ENCODE peak calls at places on chromosomes 6 and 20, in seven cellular contexts. One of them, this sample, is unnamed.

GRCh38 chr20:51128198-51128597 is 105.3 kb upstream of the KCNG1 start:
- DNase-seq in PC-3: peak; percentile 95
- DNase-seq in hepatocyte: no peak
- DNase-seq in astrocyte: peak; percentile 88
- DNase-seq in neural progenitor cell: no peak
- DNase-seq in PC-9: no peak
- DNase-seq in GM23338: no peak
- DNase-seq in this sample: peak; percentile 84

GRCh38 chr20:36135821-36136220 is 18.7 kb upstream of the EPB41L1 start:
- DNase-seq in astrocyte: no peak
- DNase-seq in GM23338: no peak
- DNase-seq in neural progenitor cell: no peak
- DNase-seq in PC-9: no peak
- DNase-seq in hepatocyte: no peak
- DNase-seq in PC-3: no peak
- DNase-seq in this sample: no peak

GRCh38 chr6:106163446-106163965 is 77.4 kb downstream of the PRDM1 start:
- DNase-seq in neural progenitor cell: peak; percentile 29
- DNase-seq in PC-3: no peak
- DNase-seq in PC-9: no peak
- DNase-seq in astrocyte: peak; percentile 70
- DNase-seq in GM23338: peak; percentile 50
- DNase-seq in hepatocyte: peak; percentile 28
- DNase-seq in this sample: no peak

GRCh38 chr6:3456794-3457709 is at the start of gene SLC22A23:
- DNase-seq in PC-3: peak; percentile 84
- DNase-seq in PC-9: peak; percentile 83
- DNase-seq in neural progenitor cell: peak; percentile 91
- DNase-seq in GM23338: peak; percentile 78
- DNase-seq in hepatocyte: peak; percentile 87
- DNase-seq in astrocyte: no peak
- DNase-seq in this sample: peak; percentile 60

GRCh38 chr6:63598251-63599036 is 26.2 kb downstream of the LOC128125822 start:
- DNase-seq in PC-9: peak; percentile 66
- DNase-seq in astrocyte: peak; percentile 22
- DNase-seq in neural progenitor cell: peak; percentile 83
- DNase-seq in PC-3: peak; percentile 65
- DNase-seq in hepatocyte: peak; percentile 84
- DNase-seq in GM23338: peak; percentile 87
- DNase-seq in this sample: peak; percentile 69

GRCh38 chr20:10242166-10242565 is 23.5 kb downstream of the SNAP25 start:
- DNase-seq in PC-9: no peak
- DNase-seq in neural progenitor cell: no peak
- DNase-seq in astrocyte: no peak
- DNase-seq in hepatocyte: no peak
- DNase-seq in PC-3: no peak
- DNase-seq in GM23338: no peak
- DNase-seq in this sample: no peak

GRCh38 chr20:58880994-58881752 is 28.7 kb downstream of the GNAS start:
- DNase-seq in neural progenitor cell: no peak
- DNase-seq in PC-9: no peak
- DNase-seq in PC-3: peak; percentile 45
- DNase-seq in hepatocyte: no peak
- DNase-seq in astrocyte: no peak
- DNase-seq in GM23338: no peak
- DNase-seq in this sample: no peak

GRCh38 chr20:44716309-44717106 is 1.3 kb downstream of the CCN5 start:
- DNase-seq in PC-9: no peak
- DNase-seq in PC-3: no peak
- DNase-seq in neural progenitor cell: no peak
- DNase-seq in hepatocyte: no peak
- DNase-seq in astrocyte: no peak
- DNase-seq in GM23338: no peak
- DNase-seq in this sample: peak; percentile 36

GRCh38 chr20:51412991-51413471 is 129.5 kb downstream of the NFATC2 start:
- DNase-seq in neural progenitor cell: no peak
- DNase-seq in hepatocyte: peak; percentile 40
- DNase-seq in GM23338: no peak
- DNase-seq in astrocyte: no peak
- DNase-seq in PC-9: no peak
- DNase-seq in PC-3: no peak
- DNase-seq in this sample: no peak

GRCh38 chr20:57964011-57964862 is 254.4 kb upstream of the PMEPA1 start:
- DNase-seq in PC-9: no peak
- DNase-seq in hepatocyte: no peak
- DNase-seq in astrocyte: no peak
- DNase-seq in PC-3: no peak
- DNase-seq in GM23338: no peak
- DNase-seq in neural progenitor cell: no peak
- DNase-seq in this sample: peak; percentile 11

GRCh38 chr6:31356216-31356945 is 598 bp downstream of the HLA-B start:
- DNase-seq in astrocyte: no peak
- DNase-seq in GM23338: peak; percentile 47
- DNase-seq in hepatocyte: peak; percentile 37
- DNase-seq in PC-3: peak; percentile 9
- DNase-seq in neural progenitor cell: peak; percentile 36
- DNase-seq in PC-9: no peak
- DNase-seq in this sample: peak; percentile 35

GRCh38 chr6:62982951-62983350 is 228.3 kb upstream of the FKBP1C start:
- DNase-seq in PC-3: no peak
- DNase-seq in neural progenitor cell: no peak
- DNase-seq in hepatocyte: no peak
- DNase-seq in GM23338: no peak
- DNase-seq in astrocyte: no peak
- DNase-seq in PC-9: no peak
- DNase-seq in this sample: no peak

GRCh38 chr6:148760568-148761531 is 14.0 kb downstream of the UST start:
- DNase-seq in hepatocyte: peak; percentile 55
- DNase-seq in GM23338: peak; percentile 68
- DNase-seq in neural progenitor cell: peak; percentile 63
- DNase-seq in PC-3: no peak
- DNase-seq in PC-9: peak; percentile 29
- DNase-seq in astrocyte: peak; percentile 92
- DNase-seq in this sample: peak; percentile 53

GRCh38 chr6:150301871-150302800 is 66.7 kb upstream of the IYD start:
- DNase-seq in astrocyte: peak; percentile 82
- DNase-seq in hepatocyte: peak; percentile 38
- DNase-seq in PC-9: peak; percentile 10
- DNase-seq in neural progenitor cell: no peak
- DNase-seq in PC-3: peak; percentile 69
- DNase-seq in GM23338: no peak
- DNase-seq in this sample: peak; percentile 84

GRCh38 chr6:74645108-74645849 is 560.6 kb downstream of the COL12A1 start:
- DNase-seq in astrocyte: no peak
- DNase-seq in hepatocyte: no peak
- DNase-seq in neural progenitor cell: no peak
- DNase-seq in PC-9: no peak
- DNase-seq in GM23338: peak; percentile 20
- DNase-seq in PC-3: no peak
- DNase-seq in this sample: no peak
- TF ChIP-seq EZH2 in astrocyte: no peak
- TF ChIP-seq EZH2 in hepatocyte: no peak
- TF ChIP-seq EZH2 in neural progenitor cell: no peak
- TF ChIP-seq EZH2 in PC-9: no peak
- TF ChIP-seq EZH2 in GM23338: no peak
- TF ChIP-seq EZH2 in PC-3: no peak
- TF ChIP-seq EZH2 in this sample: no peak

DNA sequence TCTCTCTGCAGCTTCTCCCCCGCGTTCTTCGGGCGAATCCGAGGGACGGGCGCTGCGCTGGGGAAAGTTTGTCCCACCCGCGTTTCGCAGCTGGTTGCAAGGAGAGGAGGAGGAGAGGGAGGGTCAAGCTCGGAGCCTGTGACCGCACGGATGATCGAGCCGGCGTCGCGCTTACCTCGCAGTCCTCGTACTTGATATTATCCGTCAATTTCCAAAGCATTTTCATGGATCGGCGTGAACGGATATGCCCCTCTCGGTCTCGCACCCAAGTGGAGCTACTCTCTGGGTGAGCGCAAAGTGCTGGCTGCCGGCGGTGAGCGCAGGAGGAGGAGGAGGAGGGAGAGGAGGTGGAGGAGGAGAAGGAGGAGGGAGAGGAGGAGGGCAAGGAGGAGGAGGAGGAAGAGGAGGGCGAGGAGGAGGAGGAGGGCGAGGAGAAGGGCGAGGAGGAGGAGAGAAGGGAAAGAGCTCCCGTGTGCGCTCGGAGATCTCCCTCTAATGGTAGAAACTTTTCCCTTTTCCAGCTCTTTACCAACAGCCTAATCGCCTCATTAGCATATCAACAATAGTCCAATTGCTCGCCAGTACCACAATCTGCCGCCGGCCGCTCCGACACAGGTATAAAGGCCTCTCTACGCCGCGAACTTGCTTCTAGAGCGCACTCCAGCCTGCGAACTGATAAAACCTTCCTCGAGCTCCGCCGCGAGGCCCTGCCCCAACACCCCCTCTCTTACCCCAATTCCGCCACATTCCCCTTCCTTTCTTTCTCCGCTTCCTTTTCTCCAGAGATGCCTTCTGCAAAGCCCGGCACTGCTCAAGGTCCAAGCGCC is at the start of gene TFAP2A:
- DNase-seq in PC-9: peak; percentile 55
- DNase-seq in PC-3: peak; percentile 91
- DNase-seq in neural progenitor cell: peak; percentile 89
- DNase-seq in astrocyte: peak; percentile 31
- DNase-seq in GM23338: peak; percentile 95
- DNase-seq in hepatocyte: peak; percentile 63
- DNase-seq in this sample: peak; percentile 96
- TF ChIP-seq EZH2 in PC-9: no peak
- TF ChIP-seq EZH2 in PC-3: no peak
- TF ChIP-seq EZH2 in neural progenitor cell: peak; percentile 16
- TF ChIP-seq EZH2 in astrocyte: peak; percentile 21
- TF ChIP-seq EZH2 in GM23338: peak; percentile 94
- TF ChIP-seq EZH2 in hepatocyte: no peak
- TF ChIP-seq EZH2 in this sample: no peak

DNA sequence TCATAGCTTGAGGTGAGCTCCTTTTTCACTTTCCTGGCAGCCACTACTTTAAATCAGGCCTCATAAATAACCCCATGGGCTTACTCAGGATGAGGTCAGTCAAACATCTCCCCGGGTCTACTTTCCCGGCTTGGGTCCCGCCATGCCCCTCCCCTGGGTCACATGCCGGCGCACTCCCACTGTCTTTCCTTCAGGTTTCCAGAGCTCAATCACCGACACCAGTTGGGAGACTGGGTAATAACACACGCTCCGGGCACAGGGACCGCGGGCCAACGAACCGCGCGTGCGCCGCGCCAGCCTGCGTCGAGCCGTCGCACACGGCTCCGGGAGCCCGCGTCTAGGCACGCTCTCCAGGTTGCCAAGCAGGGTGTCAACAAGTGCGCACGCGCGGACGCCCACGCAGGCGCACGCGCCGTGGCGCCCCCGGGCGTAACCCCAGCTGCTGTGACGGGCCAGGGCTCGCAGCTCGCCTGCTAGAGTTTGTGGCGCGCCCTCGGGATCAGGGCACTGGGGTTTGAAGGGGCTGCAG is 31.6 kb downstream of the TFAP2B start:
- DNase-seq in neural progenitor cell: peak; percentile 72
- DNase-seq in hepatocyte: peak; percentile 57
- DNase-seq in PC-3: peak; percentile 40
- DNase-seq in astrocyte: no peak
- DNase-seq in GM23338: peak; percentile 60
- DNase-seq in PC-9: no peak
- DNase-seq in this sample: peak; percentile 6
- TF ChIP-seq EZH2 in neural progenitor cell: peak; percentile 66
- TF ChIP-seq EZH2 in hepatocyte: no peak
- TF ChIP-seq EZH2 in PC-3: no peak
- TF ChIP-seq EZH2 in astrocyte: peak; percentile 28
- TF ChIP-seq EZH2 in GM23338: peak; percentile 80
- TF ChIP-seq EZH2 in PC-9: no peak
- TF ChIP-seq EZH2 in this sample: no peak

DNA sequence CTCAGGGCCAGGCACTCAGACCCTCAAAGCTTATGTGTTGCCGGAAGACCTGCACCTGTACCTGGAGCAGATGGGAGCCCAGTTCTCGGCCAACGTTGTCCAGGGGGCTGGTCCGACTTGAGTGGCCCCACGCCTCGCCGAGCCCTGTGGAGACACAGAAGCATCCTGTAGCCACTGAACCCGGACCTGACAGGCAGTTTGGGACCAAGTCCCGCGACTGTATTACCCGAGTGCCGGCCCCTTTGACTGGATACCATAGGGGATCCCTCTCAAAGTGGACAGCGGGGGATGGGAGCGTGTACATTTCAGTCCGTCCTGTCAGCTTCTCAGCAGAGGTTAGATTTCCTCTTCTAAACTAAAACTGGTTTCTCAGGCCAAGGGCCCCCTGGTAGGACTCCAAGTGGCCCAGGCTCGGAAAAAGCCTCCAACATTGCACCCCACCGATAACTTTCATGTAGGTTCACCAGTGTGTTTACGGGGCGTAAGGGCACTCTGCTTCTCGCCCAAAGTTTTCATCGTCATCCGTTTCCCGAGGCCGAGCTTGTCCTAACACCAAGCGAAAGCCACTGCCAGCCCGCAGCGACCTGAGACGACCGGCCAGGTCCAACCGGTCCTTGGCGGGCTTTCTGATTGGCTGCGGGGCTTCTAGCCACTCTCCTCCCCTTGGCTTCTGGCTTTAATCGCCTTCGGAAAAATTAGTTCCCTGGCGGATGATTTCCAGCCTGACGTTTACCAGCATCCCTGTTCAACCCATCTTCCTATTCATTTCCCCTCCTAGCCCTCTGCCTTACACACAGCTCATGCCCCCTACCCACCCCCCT is 10.8 kb downstream of the SIM1 start:
- DNase-seq in astrocyte: no peak
- DNase-seq in neural progenitor cell: peak; percentile 86
- DNase-seq in hepatocyte: no peak
- DNase-seq in PC-9: peak; percentile 61
- DNase-seq in GM23338: peak; percentile 90
- DNase-seq in PC-3: peak; percentile 26
- DNase-seq in this sample: no peak
- TF ChIP-seq EZH2 in astrocyte: peak; percentile 67
- TF ChIP-seq EZH2 in neural progenitor cell: no peak
- TF ChIP-seq EZH2 in hepatocyte: peak; percentile 24
- TF ChIP-seq EZH2 in PC-9: no peak
- TF ChIP-seq EZH2 in GM23338: no peak
- TF ChIP-seq EZH2 in PC-3: no peak
- TF ChIP-seq EZH2 in this sample: peak; percentile 70

GRCh38 chr6:159174263-159174974 is 5.2 kb downstream of the FNDC1 start:
- DNase-seq in PC-9: peak; percentile 51
- DNase-seq in hepatocyte: peak; percentile 89
- DNase-seq in astrocyte: peak; percentile 65
- DNase-seq in GM23338: peak; percentile 90
- DNase-seq in neural progenitor cell: peak; percentile 90
- DNase-seq in PC-3: peak; percentile 68
- DNase-seq in this sample: peak; percentile 46
- TF ChIP-seq EZH2 in PC-9: no peak
- TF ChIP-seq EZH2 in hepatocyte: no peak
- TF ChIP-seq EZH2 in astrocyte: no peak
- TF ChIP-seq EZH2 in GM23338: no peak
- TF ChIP-seq EZH2 in neural progenitor cell: peak; percentile 53
- TF ChIP-seq EZH2 in PC-3: no peak
- TF ChIP-seq EZH2 in this sample: no peak